ENCODE peak calls at places on chromosome 2, in six cellular contexts. N is lower lobe of right lung, Y is foreskin fibroblast, M is epithelial cell of esophagus, Q is right lobe of liver, J is fibroblast of lung. U is an unnamed sample.

GRCh38 chr2:62145478-62146100 is 50.3 kb upstream of the B3GNT2 start:
- DNase-seq in N (no peak), Y (no peak), M (no peak), Q (no peak), J (no peak), U (no peak)

GRCh38 chr2:20135631-20136050 is 84.2 kb upstream of the LAPTM4A start:
- DNase-seq in N (peak), Y (peak), M (peak), Q (peak), J (peak), U (peak)

GRCh38 chr2:62966995-62967394 is 83.6 kb upstream of the OTX1 start:
- DNase-seq in N (no peak), Y (no peak), M (peak), Q (no peak), J (no peak), U (no peak)

GRCh38 chr2:177692828-177693269 is 300.3 kb downstream of the AGPS start:
- DNase-seq in N (no peak), Y (no peak), M (peak), Q (no peak), J (no peak), U (no peak)

GRCh38 chr2:117942958-117943672 is 70.8 kb downstream of the CCDC93 start:
- DNase-seq in N (no peak), Y (peak), M (no peak), Q (no peak), J (peak), U (no peak)

GRCh38 chr2:215218587-215219577 is 80.5 kb upstream of the ABCA12 start:
- DNase-seq in N (no peak), Y (peak), M (peak), Q (no peak), J (peak), U (no peak)

GRCh38 chr2:19357383-19358241 is 811 bp downstream of the OSR1 start:
- DNase-seq in N (no peak), Y (no peak), M (peak), Q (no peak), J (peak), U (peak)

GRCh38 chr2:72041638-72042111 is 106.0 kb downstream of the CYP26B1 start:
- DNase-seq in N (no peak), Y (no peak), M (peak), Q (no peak), J (no peak), U (no peak)

GRCh38 chr2:234415706-234416105 is 81.2 kb downstream of the ARL4C start:
- DNase-seq in N (no peak), Y (no peak), M (no peak), Q (no peak), J (no peak), U (no peak)

GRCh38 chr2:213317929-213318328 is 33.7 kb downstream of the SPAG16 start:
- DNase-seq in N (no peak), Y (peak), M (no peak), Q (no peak), J (peak), U (peak)

GRCh38 chr2:143579456-143579855 is 450.2 kb downstream of the ARHGAP15 start:
- DNase-seq in N (no peak), Y (no peak), M (no peak), Q (no peak), J (no peak), U (no peak)

GRCh38 chr2:161416633-161417427 is 733 bp downstream of the TBR1 start:
- DNase-seq in N (no peak), Y (no peak), M (no peak), Q (no peak), J (no peak), U (no peak)

GRCh38 chr2:27049422-27050280 is 1.8 kb upstream of the AGBL5 start:
- DNase-seq in N (peak), Y (no peak), M (peak), Q (peak), J (no peak), U (no peak)

GRCh38 chr2:232021881-232022280 is 60.4 kb downstream of the DIS3L2 start:
- DNase-seq in N (no peak), Y (no peak), M (no peak), Q (no peak), J (no peak), U (no peak)

GRCh38 chr2:55992465-55992864 is 68.9 kb upstream of the EFEMP1 start:
- DNase-seq in N (no peak), Y (peak), M (peak), Q (no peak), J (peak), U (peak)

GRCh38 chr2:184174493-184175112 is 423.7 kb upstream of the ZNF804A start:
- DNase-seq in N (no peak), Y (no peak), M (no peak), Q (no peak), J (no peak), U (no peak)

GRCh38 chr2:170244555-170244954 is 66.6 kb downstream of the MYO3B start:
- DNase-seq in N (no peak), Y (no peak), M (no peak), Q (no peak), J (no peak), U (no peak)

GRCh38 chr2:41791523-41791922 is 256.3 kb upstream of the PKDCC start:
- DNase-seq in N (no peak), Y (peak), M (peak), Q (no peak), J (peak), U (peak)

GRCh38 chr2:197705912-197706838 is 1.0 kb downstream of the MARS2 start:
- DNase-seq in N (no peak), Y (no peak), M (peak), Q (peak), J (peak), U (no peak)

GRCh38 chr2:85578243-85579180 is 1.1 kb downstream of the VAMP8 start:
- DNase-seq in N (peak), Y (no peak), M (no peak), Q (no peak), J (no peak), U (no peak)

GRCh38 chr2:51795248-51795888 is 763.4 kb upstream of the NRXN1 start:
- DNase-seq in N (no peak), Y (no peak), M (peak), Q (no peak), J (no peak), U (no peak)

GRCh38 chr2:119719261-119719627 is 40.2 kb downstream of the TMEM177 start:
- DNase-seq in N (no peak), Y (no peak), M (no peak), Q (no peak), J (no peak), U (no peak)

GRCh38 chr2:104026726-104027125 is 827.2 kb upstream of the POU3F3 start:
- DNase-seq in N (no peak), Y (no peak), M (no peak), Q (no peak), J (no peak), U (no peak)

GRCh38 chr2:142841788-142842187 is 35.7 kb upstream of the KYNU start:
- DNase-seq in N (no peak), Y (no peak), M (no peak), Q (no peak), J (peak), U (no peak)

GRCh38 chr2:190123956-190124355 is 61.4 kb upstream of the MSTN start:
- DNase-seq in N (no peak), Y (peak), M (peak), Q (no peak), J (no peak), U (peak)

GRCh38 chr2:212540356-212540755 is 1.8 kb upstream of the ERBB4 start:
- DNase-seq in N (no peak), Y (no peak), M (no peak), Q (no peak), J (no peak), U (no peak)

GRCh38 chr2:109513230-109513629 is 100.5 kb downstream of the SEPTIN10 start:
- DNase-seq in N (no peak), Y (no peak), M (no peak), Q (no peak), J (no peak), U (no peak)

GRCh38 chr2:120767486-120768005 is 31.9 kb downstream of the GLI2 start:
- DNase-seq in N (peak), Y (no peak), M (no peak), Q (no peak), J (no peak), U (no peak)

GRCh38 chr2:64839844-64840243 is 149.4 kb upstream of the SLC1A4 start:
- DNase-seq in N (no peak), Y (no peak), M (no peak), Q (no peak), J (peak), U (no peak)

GRCh38 chr2:239324456-239324855 is 76.4 kb downstream of the HDAC4 start:
- DNase-seq in N (no peak), Y (no peak), M (no peak), Q (no peak), J (no peak), U (no peak)

GRCh38 chr2:61109291-61109690 is 43.6 kb downstream of the SANBR start:
- DNase-seq in N (no peak), Y (peak), M (peak), Q (no peak), J (peak), U (no peak)

GRCh38 chr2:234081970-234082822 is 31.7 kb downstream of the SPP2 start:
- DNase-seq in N (peak), Y (no peak), M (peak), Q (peak), J (no peak), U (no peak)

DNA sequence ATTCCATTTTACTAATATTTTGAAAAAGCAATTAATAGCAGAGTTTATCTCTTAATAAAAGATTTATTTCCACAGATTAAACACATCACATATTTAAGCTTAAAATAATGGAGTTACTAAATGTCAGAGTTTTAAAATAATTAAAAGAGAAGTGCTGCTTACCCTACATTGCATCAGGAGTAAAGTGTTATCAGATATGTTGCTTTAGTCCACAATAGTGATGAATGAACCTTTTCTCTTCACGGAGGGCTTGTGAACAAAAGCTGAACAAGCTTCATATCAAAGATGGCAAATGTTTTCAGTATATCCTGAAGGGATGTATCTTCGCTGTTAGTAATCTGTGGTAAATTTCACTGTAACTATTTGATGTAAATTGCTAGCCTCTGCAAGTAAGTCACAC is 69.4 kb upstream of the TTC27 start:
- DNase-seq in N (no peak), Y (no peak), M (no peak), Q (no peak), J (peak), U (no peak)
- TF ChIP-seq CTCF in N (no peak), Y (no peak), M (no peak), Q (no peak), J (no peak), U (no peak)

GRCh38 chr2:241869087-241869961 is at the start of gene RTP5:
- DNase-seq in N (no peak), Y (no peak), M (no peak), Q (no peak), J (no peak), U (no peak)

GRCh38 chr2:241866896-241867631 is 2.5 kb upstream of the RTP5 start:
- DNase-seq in N (no peak), Y (no peak), M (no peak), Q (no peak), J (no peak), U (no peak)

GRCh38 chr2:241865957-241866858 is 3.3 kb upstream of the RTP5 start:
- DNase-seq in N (no peak), Y (no peak), M (no peak), Q (no peak), J (no peak), U (no peak)

GRCh38 chr2:241868661-241869081 is 858 bp upstream of the RTP5 start:
- DNase-seq in N (no peak), Y (no peak), M (no peak), Q (no peak), J (no peak), U (no peak)

GRCh38 chr2:241867776-241868420 is 1.6 kb upstream of the RTP5 start:
- DNase-seq in N (no peak), Y (no peak), M (no peak), Q (no peak), J (no peak), U (no peak)
- H3K4me3 ChIP-seq in N (no peak), Y (no peak), M (no peak), Q (no peak), J (no peak), U (no peak)

GRCh38 chr2:39512941-39513340 is 75.9 kb upstream of the MAP4K3 start:
- DNase-seq in N (no peak), Y (no peak), M (no peak), Q (no peak), J (no peak), U (no peak)

GRCh38 chr2:39515273-39515896 is 78.3 kb upstream of the MAP4K3 start:
- DNase-seq in N (no peak), Y (no peak), M (no peak), Q (no peak), J (no peak), U (no peak)

GRCh38 chr2:39512434-39512935 is 75.4 kb upstream of the MAP4K3 start:
- DNase-seq in N (no peak), Y (no peak), M (no peak), Q (no peak), J (no peak), U (no peak)

GRCh38 chr2:39514825-39515224 is 77.7 kb upstream of the MAP4K3 start:
- DNase-seq in N (no peak), Y (no peak), M (no peak), Q (no peak), J (no peak), U (no peak)

DNA sequence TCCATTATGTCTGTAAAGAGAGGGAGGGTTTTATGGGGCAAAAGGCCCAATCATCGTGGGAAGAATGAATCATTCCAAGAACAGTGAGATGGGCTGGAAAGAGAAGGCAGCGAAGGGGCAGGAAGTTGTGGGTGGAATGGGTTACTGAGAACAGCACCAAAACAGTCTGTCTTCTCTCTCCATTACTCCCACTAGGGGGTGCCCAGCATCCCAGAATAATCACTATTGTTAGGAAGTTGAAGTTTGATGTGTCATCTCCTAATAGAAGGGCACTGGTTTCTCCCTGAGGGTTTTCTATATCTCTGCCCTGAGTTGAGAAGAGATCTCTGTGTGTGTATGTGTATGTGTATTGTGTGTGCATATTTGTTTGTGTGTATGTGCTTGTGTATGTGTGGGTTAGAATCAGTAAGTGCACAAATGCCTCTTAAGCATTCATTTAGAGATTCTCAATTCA is 76.6 kb upstream of the MAP4K3 start:
- DNase-seq in N (no peak), Y (peak), M (peak), Q (peak), J (peak), U (peak)
- TF ChIP-seq CTCF in N (peak), Y (peak), M (peak), Q (peak), J (peak), U (peak)

GRCh38 chr2:219354582-219354981 is 22.0 kb upstream of the RESP18 start:
- DNase-seq in N (no peak), Y (no peak), M (no peak), Q (no peak), J (no peak), U (no peak)

GRCh38 chr2:219356834-219357233 is 24.3 kb upstream of the RESP18 start:
- DNase-seq in N (no peak), Y (no peak), M (no peak), Q (no peak), J (no peak), U (no peak)

GRCh38 chr2:219362524-219363164 is 25.1 kb downstream of the DNPEP start:
- DNase-seq in N (no peak), Y (peak), M (peak), Q (no peak), J (peak), U (peak)

GRCh38 chr2:219362072-219362471 is 25.6 kb downstream of the DNPEP start:
- DNase-seq in N (no peak), Y (no peak), M (no peak), Q (no peak), J (no peak), U (no peak)

GRCh38 chr2:219358170-219359075 is 25.9 kb upstream of the RESP18 start:
- DNase-seq in N (no peak), Y (no peak), M (no peak), Q (no peak), J (no peak), U (no peak)
- H3K4me3 ChIP-seq in N (peak), Y (peak), M (no peak), Q (no peak), J (no peak), U (no peak)

GRCh38 chr2:53739057-53739456 is 28.5 kb upstream of the CHAC2 start:
- DNase-seq in N (no peak), Y (no peak), M (no peak), Q (no peak), J (no peak), U (no peak)

GRCh38 chr2:53737091-53737490 is 30.5 kb upstream of the CHAC2 start:
- DNase-seq in N (no peak), Y (no peak), M (no peak), Q (no peak), J (no peak), U (no peak)

GRCh38 chr2:53744395-53745065 is 23.1 kb upstream of the CHAC2 start:
- DNase-seq in N (no peak), Y (no peak), M (no peak), Q (no peak), J (peak), U (no peak)

GRCh38 chr2:53740170-53740569 is 27.4 kb upstream of the CHAC2 start:
- DNase-seq in N (no peak), Y (peak), M (peak), Q (no peak), J (peak), U (peak)
- TF ChIP-seq CTCF in N (no peak), Y (no peak), M (peak), Q (peak), J (peak), U (peak)

GRCh38 chr2:157260403-157261198 is 3.1 kb downstream of the GALNT5 start:
- DNase-seq in N (no peak), Y (no peak), M (no peak), Q (no peak), J (no peak), U (no peak)
- H3K4me3 ChIP-seq in N (peak), Y (peak), M (peak), Q (no peak), J (peak), U (no peak)

DNA sequence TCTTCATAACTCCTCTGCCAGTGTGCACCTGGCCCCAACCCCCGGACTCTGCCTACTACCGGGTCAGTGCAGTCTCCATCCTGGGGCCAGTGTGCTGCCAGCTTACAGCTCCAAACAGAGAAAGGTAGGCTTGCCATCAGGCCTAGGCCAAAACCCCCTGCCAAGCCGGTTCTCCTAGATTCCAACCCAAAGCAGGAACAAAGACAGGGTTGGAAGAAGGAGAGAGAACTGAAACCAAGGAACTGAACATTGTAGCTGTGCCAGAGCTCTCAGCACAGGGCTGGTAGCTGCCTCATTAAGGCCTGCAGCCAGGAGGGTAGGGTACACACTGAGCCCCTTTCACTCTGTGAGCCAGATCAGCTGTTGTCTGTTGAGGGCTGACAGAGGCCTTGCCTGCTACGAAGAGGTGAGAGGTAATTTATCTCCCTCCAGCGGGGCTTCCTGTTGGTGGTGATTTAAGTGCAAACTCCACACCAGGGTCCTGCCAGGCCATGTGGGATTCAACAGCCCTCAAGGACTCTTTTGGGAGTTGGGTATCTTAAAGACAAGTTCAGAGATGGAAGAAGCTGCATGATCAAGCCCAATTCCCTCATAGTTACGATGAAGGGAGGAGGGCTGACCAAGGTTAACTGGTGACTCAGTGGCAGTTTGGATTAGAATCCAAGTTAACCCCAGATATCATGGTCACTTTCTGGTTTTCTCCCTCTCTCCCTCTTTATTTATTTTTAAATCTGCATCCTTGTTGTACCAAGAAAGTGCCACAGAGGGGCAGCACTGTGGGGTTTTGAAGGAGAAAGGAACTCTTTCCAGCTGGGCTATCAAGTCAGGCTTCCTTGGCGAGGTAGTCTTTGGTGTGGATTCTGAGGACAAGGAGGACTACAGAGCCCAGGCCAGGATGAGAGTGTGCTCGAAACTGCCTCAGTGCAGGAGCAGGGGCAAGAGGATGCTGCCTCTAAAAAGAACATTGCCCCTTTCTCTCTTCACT is 48.1 kb downstream of the CYRIA start:
- DNase-seq in N (peak), Y (no peak), M (peak), Q (no peak), J (peak), U (peak)
- TF ChIP-seq CTCF in N (peak), Y (peak), M (peak), Q (peak), J (peak), U (peak)

U was measured in astrocyte of the spinal cord.